ENCODE peak calls at places on chromosomes 6 and 20, in five cellular contexts. X, Q, U, M and W are unnamed samples.

GRCh38 chr6:24667378-24667803 is 514 bp downstream of the ACOT13 start:
- ATAC-seq in X (peak; percentile 3), Q (no peak), U (peak; percentile 6), M (no peak), W (no peak)

GRCh38 chr6:15592610-15593009 is 70.2 kb downstream of the DTNBP1 start:
- ATAC-seq in X (no peak), Q (no peak), U (no peak), M (no peak), W (no peak)

GRCh38 chr6:148818939-148819575 is 72.2 kb downstream of the UST start:
- ATAC-seq in X (no peak), Q (no peak), U (no peak), M (no peak), W (no peak)

GRCh38 chr6:121434037-121434770 is 1.2 kb upstream of the GJA1 start:
- ATAC-seq in X (no peak), Q (no peak), U (no peak), M (no peak), W (no peak)

GRCh38 chr6:102641426-102641825 is 1247.9 kb downstream of the GRIK2 start:
- ATAC-seq in X (no peak), Q (no peak), U (no peak), M (no peak), W (no peak)

GRCh38 chr6:119370063-119370462 is 20.5 kb upstream of the MAN1A1 start:
- ATAC-seq in X (no peak), Q (no peak), U (no peak), M (no peak), W (no peak)

GRCh38 chr6:8400663-8401062 is 34.7 kb downstream of the SLC35B3 start:
- ATAC-seq in X (no peak), Q (no peak), U (no peak), M (no peak), W (no peak)

GRCh38 chr6:33908025-33908424 is 104.2 kb upstream of the MLN start:
- ATAC-seq in X (peak; percentile 41), Q (no peak), U (peak; percentile 82), M (no peak), W (no peak)

GRCh38 chr20:45153756-45154155 is 20.9 kb upstream of the PI3 start:
- ATAC-seq in X (peak; percentile 60), Q (no peak), U (no peak), M (peak; percentile 68), W (no peak)

GRCh38 chr6:113574147-113574546 is 283.0 kb upstream of the MARCKS start:
- ATAC-seq in X (no peak), Q (no peak), U (no peak), M (no peak), W (no peak)

GRCh38 chr6:17905611-17906592 is 81.5 kb downstream of the KIF13A start:
- ATAC-seq in X (no peak), Q (no peak), U (no peak), M (no peak), W (no peak)

GRCh38 chr6:163897030-163897429 is 482.5 kb downstream of the QKI start:
- ATAC-seq in X (no peak), Q (no peak), U (no peak), M (peak; percentile 74), W (peak; percentile 88)

GRCh38 chr20:49386848-49387605 is 95.4 kb downstream of the KCNB1 start:
- ATAC-seq in X (no peak), Q (no peak), U (no peak), M (no peak), W (peak; percentile 76)

GRCh38 chr6:56542367-56543331 is 100.0 kb downstream of the DST start:
- ATAC-seq in X (peak; percentile 93), Q (peak; percentile 95), U (peak; percentile 96), M (peak; percentile 98), W (peak; percentile 97)

GRCh38 chr20:19883501-19883900 is 125.4 kb downstream of the RIN2 start:
- ATAC-seq in X (no peak), Q (no peak), U (no peak), M (no peak), W (no peak)

GRCh38 chr6:118665011-118665410 is 13.6 kb upstream of the CEP85L start:
- ATAC-seq in X (peak; percentile 74), Q (no peak), U (no peak), M (no peak), W (no peak)

DNA sequence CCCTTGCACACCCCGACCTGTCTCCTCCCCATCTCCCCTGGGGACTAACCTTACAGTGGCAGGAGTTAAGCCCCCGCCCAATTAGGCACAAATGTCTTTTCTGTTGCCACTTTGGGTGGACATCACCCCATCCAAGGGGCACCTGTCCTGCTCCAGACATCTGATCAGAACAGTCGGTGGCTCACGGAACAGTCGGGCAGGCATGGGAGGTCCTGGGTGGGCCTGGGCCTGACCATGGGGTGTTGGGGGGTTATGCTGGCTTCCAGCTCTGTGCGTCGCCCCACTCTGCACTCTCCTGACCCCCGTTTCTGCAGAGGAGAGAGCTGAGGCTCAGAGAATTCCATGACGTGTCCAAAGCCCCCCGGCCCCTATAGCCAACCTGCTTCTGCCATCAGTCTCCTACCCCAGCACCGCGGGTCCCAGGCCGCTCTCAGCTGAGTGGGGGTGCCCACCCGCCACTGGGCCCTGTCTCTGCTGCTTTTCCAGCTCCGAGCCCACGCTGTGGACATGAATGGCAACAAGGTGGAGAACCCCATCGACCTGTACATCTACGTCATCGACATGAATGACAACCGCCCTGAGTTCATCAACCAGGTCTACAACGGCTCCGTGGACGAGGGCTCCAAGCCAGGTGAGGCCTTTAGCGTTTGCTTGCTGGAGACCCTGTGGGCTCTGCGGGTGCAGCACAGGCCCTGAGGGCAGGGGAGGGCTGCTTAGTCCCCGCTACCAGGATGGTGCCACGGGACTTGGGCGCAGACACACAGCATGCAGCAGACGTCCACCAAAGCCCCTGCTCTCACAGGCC is 213.2 kb downstream of the TAF4 start:
- ATAC-seq in X (no peak), Q (no peak), U (no peak), M (no peak), W (no peak)
- TF ChIP-seq EP300 in X (no peak), Q (no peak), U (no peak), M (no peak), W (no peak)

GRCh38 chr20:57103146-57103800 is 163.2 kb downstream of the BMP7 start:
- ATAC-seq in X (no peak), Q (no peak), U (no peak), M (no peak), W (no peak)
- H3K27ac ChIP-seq in X (no peak overlapping the region), Q (no peak overlapping the region), U (no peak overlapping the region), M (no peak overlapping the region), W (peak overlapping the region; percentile 4)

GRCh38 chr20:35663516-35663812 is 1.2 kb downstream of the CPNE1 start:
- ATAC-seq in X (peak; percentile 38), Q (peak; percentile 59), U (peak; percentile 22), M (no peak), W (no peak)

GRCh38 chr20:35664544-35665206 is at the start of the genes CPNE1 and RBM12:
- ATAC-seq in X (peak; percentile 87), Q (peak; percentile 89), U (peak; percentile 92), M (peak; percentile 97), W (peak; percentile 97)

GRCh38 chr20:35665949-35666288 is 1.2 kb upstream of the CPNE1 start:
- ATAC-seq in X (no peak), Q (no peak), U (no peak), M (no peak), W (no peak)

GRCh38 chr20:35662541-35662940 is 2.2 kb downstream of the CPNE1 start:
- ATAC-seq in X (no peak), Q (no peak), U (no peak), M (no peak), W (no peak)

DNA sequence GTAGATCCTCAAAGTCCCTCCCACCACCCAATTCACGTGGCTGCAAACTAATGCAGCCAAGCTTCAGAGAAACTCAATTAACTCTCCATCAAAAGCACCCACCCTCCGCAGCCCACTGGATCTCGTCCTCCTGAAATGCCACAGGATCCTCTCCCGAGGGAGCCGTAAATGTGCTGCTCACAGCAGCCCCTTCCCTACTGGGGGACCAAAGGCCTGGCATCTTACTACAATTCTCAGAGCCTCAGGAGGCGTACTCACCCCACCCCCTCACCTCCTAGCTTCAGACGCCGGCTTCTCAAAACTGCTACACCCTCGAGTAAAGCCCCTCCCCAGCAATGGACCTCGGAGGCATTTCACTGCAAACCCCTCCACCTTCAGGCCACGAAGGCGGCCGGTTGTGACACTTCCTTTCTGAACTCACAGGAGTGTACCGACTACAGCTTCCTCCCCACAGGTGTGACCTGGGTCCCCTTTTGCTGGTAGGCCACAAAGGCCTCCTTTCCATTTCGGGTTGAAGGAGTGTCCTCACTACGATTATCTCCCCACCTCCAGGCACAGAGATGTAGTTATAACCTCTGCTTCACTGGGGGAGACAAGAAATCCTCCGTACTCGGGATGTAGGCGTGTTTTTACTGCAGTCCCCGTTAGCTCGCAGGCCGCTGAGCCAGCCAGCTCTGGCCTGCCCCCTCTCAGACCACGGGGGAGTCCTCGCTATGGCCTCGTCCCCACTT is 722 bp downstream of the CPNE1 start:
- ATAC-seq in X (peak; percentile 62), Q (peak; percentile 72), U (peak; percentile 61), M (peak; percentile 67), W (peak; percentile 60)
- TF ChIP-seq POLR2AphosphoS5 in X (peak; percentile 75), Q (peak; percentile 46), U (peak; percentile 20), M (no peak), W (no peak)

DNA sequence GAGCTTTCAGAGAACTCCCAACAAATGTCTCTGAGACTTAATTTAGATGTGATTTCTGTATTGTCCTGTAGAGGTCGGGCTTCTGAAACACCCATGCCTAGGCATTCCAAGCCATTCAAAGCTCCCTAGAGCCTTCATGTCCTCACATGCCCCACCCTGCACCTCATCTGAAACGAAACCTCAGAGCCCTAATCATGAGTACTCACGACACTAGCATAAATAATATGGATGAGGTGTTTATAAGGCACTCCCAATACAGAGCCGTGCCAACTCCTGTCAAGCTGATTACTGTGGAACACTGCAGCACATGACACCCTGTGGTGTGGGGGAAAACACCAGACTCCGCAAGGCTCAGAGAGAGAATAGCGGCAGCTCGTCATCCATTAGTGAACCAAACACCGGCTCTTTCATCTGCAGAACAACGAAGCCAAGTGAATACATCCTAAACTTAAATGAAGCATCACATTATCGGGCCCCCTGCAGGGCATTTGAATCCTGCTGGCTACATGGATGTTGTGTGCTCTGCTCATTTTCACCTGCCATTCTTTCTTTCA is 83.8 kb downstream of the FNDC1 start:
- ATAC-seq in X (peak; percentile 80), Q (peak; percentile 93), U (peak; percentile 85), M (peak; percentile 67), W (peak; percentile 69)
- TF ChIP-seq EP300 in X (no peak), Q (no peak), U (no peak), M (no peak), W (no peak)

GRCh38 chr6:75205776-75206334 is at the start of gene COL12A1:
- ATAC-seq in X (no peak), Q (no peak), U (peak; percentile 41), M (peak; percentile 87), W (peak; percentile 85)

GRCh38 chr6:75206338-75207210 is 721 bp upstream of the COL12A1 start:
- ATAC-seq in X (no peak), Q (no peak), U (no peak), M (peak; percentile 18), W (no peak)

GRCh38 chr6:75209432-75209723 is 3.5 kb upstream of the COL12A1 start:
- ATAC-seq in X (no peak), Q (no peak), U (no peak), M (no peak), W (no peak)

GRCh38 chr6:75208564-75209431 is 2.9 kb upstream of the COL12A1 start:
- ATAC-seq in X (peak; percentile 86), Q (peak; percentile 94), U (peak; percentile 91), M (peak; percentile 71), W (peak; percentile 50)

GRCh38 chr6:75207211-75207984 is 1.5 kb upstream of the COL12A1 start:
- ATAC-seq in X (peak; percentile 41), Q (no peak), U (no peak), M (no peak), W (no peak)
- H3K27ac ChIP-seq in X (no peak overlapping the region), Q (no peak overlapping the region), U (no peak overlapping the region), M (no peak overlapping the region), W (peak overlapping the region; percentile 94)